ENCODE peak calls at places on chromosomes 13 and 19, in seven cellular contexts. One of them, this sample, is unnamed. For H3K36me3, the result is how much of the 10 kb centered on the place peaks cover.

GRCh38 chr19:30449673-30450072 is 77.5 kb downstream of the ZNF536 start:
- DNase-seq in tibial artery: no peak
- DNase-seq in psoas muscle: no peak
- DNase-seq in uterus: no peak
- DNase-seq in CD8-positive, alpha-beta T cell: no peak
- DNase-seq in right lobe of liver: no peak
- DNase-seq in cardiac muscle cell: no peak
- DNase-seq in this sample: no peak

GRCh38 chr13:106262886-106263285 is 272.6 kb downstream of the EFNB2 start:
- DNase-seq in tibial artery: no peak
- DNase-seq in psoas muscle: no peak
- DNase-seq in uterus: no peak
- DNase-seq in CD8-positive, alpha-beta T cell: no peak
- DNase-seq in right lobe of liver: no peak
- DNase-seq in cardiac muscle cell: no peak
- DNase-seq in this sample: no peak

GRCh38 chr13:37602743-37603381 is 4.3 kb upstream of the POSTN start:
- DNase-seq in tibial artery: no peak
- DNase-seq in psoas muscle: no peak
- DNase-seq in uterus: no peak
- DNase-seq in CD8-positive, alpha-beta T cell: no peak
- DNase-seq in right lobe of liver: no peak
- DNase-seq in cardiac muscle cell: peak
- DNase-seq in this sample: no peak

GRCh38 chr19:43504426-43505185 is at the start of gene PHLDB3:
- DNase-seq in tibial artery: peak
- DNase-seq in psoas muscle: peak
- DNase-seq in uterus: no peak
- DNase-seq in CD8-positive, alpha-beta T cell: peak
- DNase-seq in right lobe of liver: peak
- DNase-seq in cardiac muscle cell: peak
- DNase-seq in this sample: peak

GRCh38 chr19:37565370-37565669 is 29.3 kb downstream of the ZNF571 start:
- DNase-seq in tibial artery: no peak
- DNase-seq in psoas muscle: no peak
- DNase-seq in uterus: no peak
- DNase-seq in CD8-positive, alpha-beta T cell: no peak
- DNase-seq in right lobe of liver: no peak
- DNase-seq in cardiac muscle cell: no peak
- DNase-seq in this sample: no peak

GRCh38 chr19:34448191-34448590 is 20.0 kb downstream of the UBA2 start:
- DNase-seq in tibial artery: no peak
- DNase-seq in psoas muscle: no peak
- DNase-seq in uterus: no peak
- DNase-seq in CD8-positive, alpha-beta T cell: no peak
- DNase-seq in right lobe of liver: no peak
- DNase-seq in cardiac muscle cell: no peak
- DNase-seq in this sample: no peak

GRCh38 chr19:55647732-55648656 is at the start of gene CCDC106:
- DNase-seq in tibial artery: no peak
- DNase-seq in psoas muscle: peak
- DNase-seq in uterus: peak
- DNase-seq in CD8-positive, alpha-beta T cell: no peak
- DNase-seq in right lobe of liver: peak
- DNase-seq in cardiac muscle cell: peak
- DNase-seq in this sample: peak

GRCh38 chr19:14479985-14480694 is 5.0 kb upstream of the PTGER1 start:
- DNase-seq in tibial artery: no peak
- DNase-seq in psoas muscle: peak
- DNase-seq in uterus: no peak
- DNase-seq in CD8-positive, alpha-beta T cell: peak
- DNase-seq in right lobe of liver: no peak
- DNase-seq in cardiac muscle cell: peak
- DNase-seq in this sample: peak

GRCh38 chr13:20672772-20673171 is 30.7 kb upstream of the IL17D start:
- DNase-seq in tibial artery: no peak
- DNase-seq in psoas muscle: no peak
- DNase-seq in uterus: no peak
- DNase-seq in CD8-positive, alpha-beta T cell: no peak
- DNase-seq in right lobe of liver: no peak
- DNase-seq in cardiac muscle cell: no peak
- DNase-seq in this sample: no peak

GRCh38 chr13:110726726-110727125 is 13.2 kb downstream of the ING1 start:
- DNase-seq in tibial artery: no peak
- DNase-seq in psoas muscle: no peak
- DNase-seq in uterus: no peak
- DNase-seq in CD8-positive, alpha-beta T cell: no peak
- DNase-seq in right lobe of liver: no peak
- DNase-seq in cardiac muscle cell: no peak
- DNase-seq in this sample: no peak

GRCh38 chr19:19477705-19478383 is 37.5 kb downstream of the TSSK6 start:
- DNase-seq in tibial artery: no peak
- DNase-seq in psoas muscle: no peak
- DNase-seq in uterus: no peak
- DNase-seq in CD8-positive, alpha-beta T cell: no peak
- DNase-seq in right lobe of liver: no peak
- DNase-seq in cardiac muscle cell: no peak
- DNase-seq in this sample: peak

GRCh38 chr19:29850482-29850881 is 38.7 kb downstream of the CCNE1 start:
- DNase-seq in tibial artery: no peak
- DNase-seq in psoas muscle: no peak
- DNase-seq in uterus: no peak
- DNase-seq in CD8-positive, alpha-beta T cell: no peak
- DNase-seq in right lobe of liver: no peak
- DNase-seq in cardiac muscle cell: no peak
- DNase-seq in this sample: no peak

GRCh38 chr19:16234552-16235445 is 37.1 kb downstream of the AP1M1 start:
- DNase-seq in tibial artery: peak
- DNase-seq in psoas muscle: no peak
- DNase-seq in uterus: no peak
- DNase-seq in CD8-positive, alpha-beta T cell: no peak
- DNase-seq in right lobe of liver: no peak
- DNase-seq in cardiac muscle cell: no peak
- DNase-seq in this sample: no peak

GRCh38 chr13:44932850-44933251 is 56.4 kb downstream of the NUFIP1 start:
- DNase-seq in tibial artery: no peak
- DNase-seq in psoas muscle: no peak
- DNase-seq in uterus: no peak
- DNase-seq in CD8-positive, alpha-beta T cell: no peak
- DNase-seq in right lobe of liver: no peak
- DNase-seq in cardiac muscle cell: no peak
- DNase-seq in this sample: no peak

GRCh38 chr13:106104281-106104901 is 431.1 kb downstream of the EFNB2 start:
- DNase-seq in tibial artery: no peak
- DNase-seq in psoas muscle: no peak
- DNase-seq in uterus: no peak
- DNase-seq in CD8-positive, alpha-beta T cell: no peak
- DNase-seq in right lobe of liver: no peak
- DNase-seq in cardiac muscle cell: no peak
- DNase-seq in this sample: no peak

GRCh38 chr13:95754069-95754468 is 77.1 kb downstream of the DNAJC3 start:
- DNase-seq in tibial artery: no peak
- DNase-seq in psoas muscle: no peak
- DNase-seq in uterus: no peak
- DNase-seq in CD8-positive, alpha-beta T cell: no peak
- DNase-seq in right lobe of liver: no peak
- DNase-seq in cardiac muscle cell: no peak
- DNase-seq in this sample: no peak

GRCh38 chr19:45779231-45780145 is 2.8 kb downstream of the DMPK start:
- DNase-seq in tibial artery: peak
- DNase-seq in psoas muscle: peak
- DNase-seq in uterus: peak
- DNase-seq in CD8-positive, alpha-beta T cell: peak
- DNase-seq in right lobe of liver: peak
- DNase-seq in cardiac muscle cell: peak
- DNase-seq in this sample: peak

GRCh38 chr13:49643003-49643651 is 14.8 kb downstream of the ARL11 start:
- DNase-seq in tibial artery: no peak
- DNase-seq in psoas muscle: no peak
- DNase-seq in uterus: no peak
- DNase-seq in CD8-positive, alpha-beta T cell: no peak
- DNase-seq in right lobe of liver: no peak
- DNase-seq in cardiac muscle cell: no peak
- DNase-seq in this sample: no peak

GRCh38 chr13:66312312-66313087 is 917.6 kb downstream of the PCDH9 start:
- DNase-seq in tibial artery: no peak
- DNase-seq in psoas muscle: no peak
- DNase-seq in uterus: no peak
- DNase-seq in CD8-positive, alpha-beta T cell: no peak
- DNase-seq in right lobe of liver: no peak
- DNase-seq in cardiac muscle cell: no peak
- DNase-seq in this sample: no peak

GRCh38 chr13:86976521-86977324 is 694.4 kb upstream of the SLITRK5 start:
- DNase-seq in tibial artery: no peak
- DNase-seq in psoas muscle: no peak
- DNase-seq in uterus: no peak
- DNase-seq in CD8-positive, alpha-beta T cell: no peak
- DNase-seq in right lobe of liver: no peak
- DNase-seq in cardiac muscle cell: no peak
- DNase-seq in this sample: no peak

GRCh38 chr19:53980553-53981407 is 10.7 kb upstream of the CACNG6 start:
- DNase-seq in tibial artery: no peak
- DNase-seq in psoas muscle: peak
- DNase-seq in uterus: no peak
- DNase-seq in CD8-positive, alpha-beta T cell: no peak
- DNase-seq in right lobe of liver: no peak
- DNase-seq in cardiac muscle cell: peak
- DNase-seq in this sample: no peak

DNA sequence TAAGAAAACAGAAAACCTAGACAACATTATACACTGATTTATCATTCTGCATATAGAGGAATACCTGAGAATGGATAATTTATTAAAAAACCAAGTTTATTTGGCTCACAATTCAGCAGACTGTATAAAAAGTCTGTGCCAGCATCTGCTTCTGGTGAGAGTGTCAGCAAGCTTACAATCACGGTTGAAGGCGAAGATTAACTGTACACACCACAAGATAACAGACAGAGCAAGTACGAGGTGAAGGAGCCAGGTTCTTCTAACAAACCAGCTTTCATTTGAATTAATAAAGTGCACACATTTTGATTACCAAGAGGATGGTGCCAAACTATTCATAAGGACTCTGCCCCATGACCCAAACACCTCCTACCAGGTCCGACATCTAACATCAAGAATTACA is 28.8 kb downstream of the ZNF91 start:
- DNase-seq in tibial artery: no peak
- DNase-seq in psoas muscle: no peak
- DNase-seq in uterus: no peak
- DNase-seq in CD8-positive, alpha-beta T cell: no peak
- DNase-seq in right lobe of liver: no peak
- DNase-seq in cardiac muscle cell: no peak
- DNase-seq in this sample: no peak
- H3K36me3 ChIP-seq in tibial artery: half or more
- H3K36me3 ChIP-seq in psoas muscle: under half
- H3K36me3 ChIP-seq in uterus: under half
- H3K36me3 ChIP-seq in CD8-positive, alpha-beta T cell: under half
- H3K36me3 ChIP-seq in right lobe of liver: under half
- H3K36me3 ChIP-seq in cardiac muscle cell: under half
- H3K36me3 ChIP-seq in this sample: under half

GRCh38 chr13:27257233-27257568 is 5.8 kb downstream of the RPL21 start:
- DNase-seq in tibial artery: no peak
- DNase-seq in psoas muscle: no peak
- DNase-seq in uterus: no peak
- DNase-seq in CD8-positive, alpha-beta T cell: no peak
- DNase-seq in right lobe of liver: no peak
- DNase-seq in cardiac muscle cell: no peak
- DNase-seq in this sample: no peak
- H3K36me3 ChIP-seq in tibial artery: under half
- H3K36me3 ChIP-seq in psoas muscle: under half
- H3K36me3 ChIP-seq in uterus: under half
- H3K36me3 ChIP-seq in CD8-positive, alpha-beta T cell: under half
- H3K36me3 ChIP-seq in right lobe of liver: under half
- H3K36me3 ChIP-seq in cardiac muscle cell: under half
- H3K36me3 ChIP-seq in this sample: under half

DNA sequence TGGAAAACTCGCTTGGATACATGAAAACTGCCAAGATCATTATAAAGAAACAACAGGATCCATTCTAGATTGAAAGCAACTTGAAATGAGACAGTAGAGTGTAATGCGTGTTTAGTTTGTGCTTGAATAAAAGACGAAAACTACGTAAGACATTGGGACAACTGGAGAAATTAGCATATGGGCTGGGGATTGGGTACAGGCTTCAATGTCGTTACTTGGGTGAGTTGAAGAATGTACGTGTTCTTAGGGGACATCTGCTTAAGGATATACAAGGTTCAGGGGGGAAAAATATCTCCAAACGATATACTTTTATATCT is 471 bp upstream of the ERVK3-1 start:
- DNase-seq in tibial artery: no peak
- DNase-seq in psoas muscle: no peak
- DNase-seq in uterus: no peak
- DNase-seq in CD8-positive, alpha-beta T cell: no peak
- DNase-seq in right lobe of liver: no peak
- DNase-seq in cardiac muscle cell: no peak
- DNase-seq in this sample: no peak
- H3K36me3 ChIP-seq in tibial artery: half or more
- H3K36me3 ChIP-seq in psoas muscle: under half
- H3K36me3 ChIP-seq in uterus: under half
- H3K36me3 ChIP-seq in CD8-positive, alpha-beta T cell: under half
- H3K36me3 ChIP-seq in right lobe of liver: under half
- H3K36me3 ChIP-seq in cardiac muscle cell: under half
- H3K36me3 ChIP-seq in this sample: under half

GRCh38 chr19:38719761-38720558 is 24.3 kb downstream of the CAPN12 start:
- DNase-seq in tibial artery: no peak
- DNase-seq in psoas muscle: no peak
- DNase-seq in uterus: no peak
- DNase-seq in CD8-positive, alpha-beta T cell: no peak
- DNase-seq in right lobe of liver: no peak
- DNase-seq in cardiac muscle cell: no peak
- DNase-seq in this sample: no peak

GRCh38 chr19:38715540-38715939 is 28.7 kb downstream of the CAPN12 start:
- DNase-seq in tibial artery: peak
- DNase-seq in psoas muscle: no peak
- DNase-seq in uterus: no peak
- DNase-seq in CD8-positive, alpha-beta T cell: no peak
- DNase-seq in right lobe of liver: no peak
- DNase-seq in cardiac muscle cell: no peak
- DNase-seq in this sample: no peak

GRCh38 chr19:38718747-38719543 is 25.3 kb downstream of the CAPN12 start:
- DNase-seq in tibial artery: peak
- DNase-seq in psoas muscle: peak
- DNase-seq in uterus: peak
- DNase-seq in CD8-positive, alpha-beta T cell: no peak
- DNase-seq in right lobe of liver: no peak
- DNase-seq in cardiac muscle cell: peak
- DNase-seq in this sample: no peak

GRCh38 chr19:38717051-38717450 is 27.2 kb downstream of the CAPN12 start:
- DNase-seq in tibial artery: no peak
- DNase-seq in psoas muscle: no peak
- DNase-seq in uterus: no peak
- DNase-seq in CD8-positive, alpha-beta T cell: no peak
- DNase-seq in right lobe of liver: no peak
- DNase-seq in cardiac muscle cell: no peak
- DNase-seq in this sample: no peak

DNA sequence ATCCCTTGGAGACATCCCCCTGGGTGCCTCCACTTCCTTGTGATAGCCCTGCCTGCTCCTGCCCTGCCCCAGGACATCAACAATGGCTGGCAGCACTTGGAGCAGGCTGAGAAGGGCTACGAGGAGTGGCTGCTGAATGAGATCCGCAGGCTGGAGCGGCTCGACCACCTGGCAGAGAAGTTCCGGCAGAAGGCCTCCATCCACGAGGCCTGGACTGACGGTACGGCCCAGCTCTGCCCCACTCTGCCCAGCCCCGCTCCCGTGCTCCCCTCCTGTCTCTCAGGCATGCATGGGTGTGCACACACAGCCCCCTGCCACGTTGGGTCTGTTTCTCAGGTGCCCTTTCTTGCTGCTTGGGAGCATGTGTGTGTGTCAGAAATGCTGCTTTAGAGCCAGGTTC is 26.4 kb downstream of the CAPN12 start:
- DNase-seq in tibial artery: no peak
- DNase-seq in psoas muscle: no peak
- DNase-seq in uterus: no peak
- DNase-seq in CD8-positive, alpha-beta T cell: no peak
- DNase-seq in right lobe of liver: no peak
- DNase-seq in cardiac muscle cell: no peak
- DNase-seq in this sample: no peak
- H3K36me3 ChIP-seq in tibial artery: half or more
- H3K36me3 ChIP-seq in psoas muscle: under half
- H3K36me3 ChIP-seq in uterus: under half
- H3K36me3 ChIP-seq in CD8-positive, alpha-beta T cell: under half
- H3K36me3 ChIP-seq in right lobe of liver: under half
- H3K36me3 ChIP-seq in cardiac muscle cell: under half
- H3K36me3 ChIP-seq in this sample: under half

This sample was measured in mucosa of descending colon.